ENCODE peak calls at places on chromosomes 16 and 17, in eight cellular contexts. W, B, J, F, A, X, U and Z are unnamed samples.
A peak's percentile ranks its signal among the peaks of the same experiment; 100 is the strongest.

GRCh38 chr17:41518789-41519449 is at the start of gene KRT15:
- DNase-seq in W (peak; percentile 38), A (no peak), U (peak; percentile 81), F (no peak), B (no peak), J (no peak), X (no peak), Z (peak; percentile 27)

GRCh38 chr16:14109782-14110727 is 38.9 kb downstream of the MRTFB start:
- DNase-seq in F (no peak), U (no peak), X (no peak), W (peak; percentile 56), A (no peak), J (no peak), B (no peak), Z (no peak)

GRCh38 chr17:61737820-61738219 is 125.5 kb downstream of the BRIP1 start:
- DNase-seq in U (no peak), F (no peak), J (no peak), A (no peak), X (no peak), W (no peak), B (no peak), Z (no peak)

GRCh38 chr17:35171834-35172233 is 22.4 kb downstream of the SLC35G3 start:
- DNase-seq in J (no peak), W (peak; percentile 24), A (no peak), B (no peak), X (no peak), U (peak; percentile 33), F (no peak), Z (no peak)

GRCh38 chr17:35486920-35487727 is 38.6 kb upstream of the SLFN13 start:
- DNase-seq in U (no peak), B (no peak), J (no peak), F (peak; percentile 91), W (peak; percentile 81), X (no peak), A (no peak), Z (peak; percentile 57)

GRCh38 chr17:32385971-32386370 is 36.0 kb downstream of the ZNF207 start:
- DNase-seq in B (no peak), W (no peak), A (no peak), X (no peak), U (no peak), F (no peak), J (no peak), Z (no peak)

GRCh38 chr16:54362801-54363200 is 76.2 kb upstream of the IRX3 start:
- DNase-seq in B (no peak), U (no peak), F (no peak), X (no peak), A (no peak), W (no peak), J (no peak), Z (no peak)

GRCh38 chr17:181213-182163 is at the start of gene DOC2B:
- DNase-seq in J (peak; percentile 54), W (peak; percentile 35), F (no peak), U (peak; percentile 8), B (peak; percentile 39), X (peak; percentile 32), A (peak; percentile 55), Z (peak; percentile 34)

GRCh38 chr16:87407511-87408112 is 15.5 kb downstream of the MAP1LC3B start:
- DNase-seq in A (no peak), U (peak; percentile 7), B (peak; percentile 40), F (no peak), W (peak; percentile 27), X (no peak), J (no peak), Z (no peak)

GRCh38 chr17:40301315-40301714 is 7.7 kb upstream of the RARA start:
- DNase-seq in A (no peak), F (no peak), J (no peak), U (peak; percentile 25), X (no peak), B (peak; percentile 60), W (no peak), Z (no peak)

GRCh38 chr17:50219939-50220465 is 18.6 kb upstream of the COL1A1 start:
- DNase-seq in F (no peak), U (no peak), B (no peak), X (no peak), J (no peak), A (no peak), W (peak; percentile 86), Z (no peak)

GRCh38 chr16:56294599-56294998 is 103.3 kb downstream of the GNAO1 start:
- DNase-seq in U (peak; percentile 27), F (no peak), J (no peak), B (no peak), A (no peak), W (peak; percentile 62), X (no peak), Z (no peak)

GRCh38 chr16:51129105-51129504 is 22.0 kb downstream of the SALL1 start:
- DNase-seq in A (no peak), X (no peak), B (no peak), J (no peak), F (no peak), U (no peak), W (no peak), Z (no peak)